ENCODE peak calls at places on chromosomes 5 and 9, in eight cellular contexts. One of them, this sample, is unnamed.
A peak's percentile ranks its signal among the peaks of the same experiment; 100 is the strongest.

GRCh38 chr5:134904621-134905245 is at the start of gene PCBD2:
- DNase-seq in caudate nucleus: peak; percentile 73
- DNase-seq in neural crest cell: peak; percentile 90
- DNase-seq in stimulated activated CD8-positive, alpha-beta memory T cell treated with anti-CD3 and anti-CD28 coated beads, Interleukin-15, amount 100 ng/mL, for 4 hours: peak; percentile 83
- DNase-seq in hippocampal formation: peak; percentile 87
- DNase-seq in Daoy: peak; percentile 96
- DNase-seq in lower lobe of right lung: peak; percentile 96
- DNase-seq in activated CD4-positive, alpha-beta T cell treated with anti-CD3 and anti-CD28 coated beads, Interleukin-2, amount 50 U/mL, for 1 hour: peak; percentile 93
- DNase-seq in this sample: peak; percentile 85

GRCh38 chr5:154205441-154206117 is 15.0 kb downstream of the GALNT10 start:
- DNase-seq in caudate nucleus: no peak
- DNase-seq in neural crest cell: no peak
- DNase-seq in stimulated activated CD8-positive, alpha-beta memory T cell treated with anti-CD3 and anti-CD28 coated beads, Interleukin-15, amount 100 ng/mL, for 4 hours: no peak
- DNase-seq in hippocampal formation: no peak
- DNase-seq in Daoy: peak; percentile 50
- DNase-seq in lower lobe of right lung: no peak
- DNase-seq in activated CD4-positive, alpha-beta T cell treated with anti-CD3 and anti-CD28 coated beads, Interleukin-2, amount 50 U/mL, for 1 hour: no peak
- DNase-seq in this sample: no peak

GRCh38 chr5:102107865-102108264 is 188.2 kb downstream of the SLCO4C1 start:
- DNase-seq in caudate nucleus: no peak
- DNase-seq in neural crest cell: no peak
- DNase-seq in stimulated activated CD8-positive, alpha-beta memory T cell treated with anti-CD3 and anti-CD28 coated beads, Interleukin-15, amount 100 ng/mL, for 4 hours: no peak
- DNase-seq in hippocampal formation: no peak
- DNase-seq in Daoy: no peak
- DNase-seq in lower lobe of right lung: no peak
- DNase-seq in activated CD4-positive, alpha-beta T cell treated with anti-CD3 and anti-CD28 coated beads, Interleukin-2, amount 50 U/mL, for 1 hour: no peak
- DNase-seq in this sample: no peak

GRCh38 chr5:56538580-56538979 is 276.8 kb upstream of the MAP3K1 start:
- DNase-seq in caudate nucleus: no peak
- DNase-seq in neural crest cell: no peak
- DNase-seq in stimulated activated CD8-positive, alpha-beta memory T cell treated with anti-CD3 and anti-CD28 coated beads, Interleukin-15, amount 100 ng/mL, for 4 hours: no peak
- DNase-seq in hippocampal formation: no peak
- DNase-seq in Daoy: no peak
- DNase-seq in lower lobe of right lung: no peak
- DNase-seq in activated CD4-positive, alpha-beta T cell treated with anti-CD3 and anti-CD28 coated beads, Interleukin-2, amount 50 U/mL, for 1 hour: no peak
- DNase-seq in this sample: no peak

GRCh38 chr5:139660916-139661814 is 13.0 kb downstream of the CXXC5 start:
- DNase-seq in caudate nucleus: peak; percentile 66
- DNase-seq in neural crest cell: no peak
- DNase-seq in stimulated activated CD8-positive, alpha-beta memory T cell treated with anti-CD3 and anti-CD28 coated beads, Interleukin-15, amount 100 ng/mL, for 4 hours: no peak
- DNase-seq in hippocampal formation: peak; percentile 73
- DNase-seq in Daoy: peak; percentile 99
- DNase-seq in lower lobe of right lung: peak; percentile 90
- DNase-seq in activated CD4-positive, alpha-beta T cell treated with anti-CD3 and anti-CD28 coated beads, Interleukin-2, amount 50 U/mL, for 1 hour: no peak
- DNase-seq in this sample: peak; percentile 85

GRCh38 chr5:9233712-9234111 is 312.2 kb downstream of the SEMA5A start:
- DNase-seq in caudate nucleus: no peak
- DNase-seq in neural crest cell: no peak
- DNase-seq in stimulated activated CD8-positive, alpha-beta memory T cell treated with anti-CD3 and anti-CD28 coated beads, Interleukin-15, amount 100 ng/mL, for 4 hours: no peak
- DNase-seq in hippocampal formation: no peak
- DNase-seq in Daoy: no peak
- DNase-seq in lower lobe of right lung: no peak
- DNase-seq in activated CD4-positive, alpha-beta T cell treated with anti-CD3 and anti-CD28 coated beads, Interleukin-2, amount 50 U/mL, for 1 hour: no peak
- DNase-seq in this sample: no peak

GRCh38 chr9:90309809-90310522 is 332.7 kb downstream of the DIRAS2 start:
- DNase-seq in caudate nucleus: no peak
- DNase-seq in neural crest cell: no peak
- DNase-seq in stimulated activated CD8-positive, alpha-beta memory T cell treated with anti-CD3 and anti-CD28 coated beads, Interleukin-15, amount 100 ng/mL, for 4 hours: no peak
- DNase-seq in hippocampal formation: no peak
- DNase-seq in Daoy: no peak
- DNase-seq in lower lobe of right lung: no peak
- DNase-seq in activated CD4-positive, alpha-beta T cell treated with anti-CD3 and anti-CD28 coated beads, Interleukin-2, amount 50 U/mL, for 1 hour: no peak
- DNase-seq in this sample: no peak

GRCh38 chr9:127139775-127140174 is 17.3 kb upstream of the ANGPTL2 start:
- DNase-seq in caudate nucleus: no peak
- DNase-seq in neural crest cell: no peak
- DNase-seq in stimulated activated CD8-positive, alpha-beta memory T cell treated with anti-CD3 and anti-CD28 coated beads, Interleukin-15, amount 100 ng/mL, for 4 hours: no peak
- DNase-seq in hippocampal formation: no peak
- DNase-seq in Daoy: no peak
- DNase-seq in lower lobe of right lung: no peak
- DNase-seq in activated CD4-positive, alpha-beta T cell treated with anti-CD3 and anti-CD28 coated beads, Interleukin-2, amount 50 U/mL, for 1 hour: no peak
- DNase-seq in this sample: no peak

GRCh38 chr9:125522328-125522725 is 184.7 kb downstream of the MAPKAP1 start:
- DNase-seq in caudate nucleus: no peak
- DNase-seq in neural crest cell: no peak
- DNase-seq in stimulated activated CD8-positive, alpha-beta memory T cell treated with anti-CD3 and anti-CD28 coated beads, Interleukin-15, amount 100 ng/mL, for 4 hours: no peak
- DNase-seq in hippocampal formation: no peak
- DNase-seq in Daoy: peak; percentile 77
- DNase-seq in lower lobe of right lung: peak; percentile 62
- DNase-seq in activated CD4-positive, alpha-beta T cell treated with anti-CD3 and anti-CD28 coated beads, Interleukin-2, amount 50 U/mL, for 1 hour: no peak
- DNase-seq in this sample: no peak

GRCh38 chr5:173474881-173475287 is 141.6 kb downstream of the BOD1 start:
- DNase-seq in caudate nucleus: no peak
- DNase-seq in neural crest cell: no peak
- DNase-seq in stimulated activated CD8-positive, alpha-beta memory T cell treated with anti-CD3 and anti-CD28 coated beads, Interleukin-15, amount 100 ng/mL, for 4 hours: no peak
- DNase-seq in hippocampal formation: no peak
- DNase-seq in Daoy: peak; percentile 63
- DNase-seq in lower lobe of right lung: no peak
- DNase-seq in activated CD4-positive, alpha-beta T cell treated with anti-CD3 and anti-CD28 coated beads, Interleukin-2, amount 50 U/mL, for 1 hour: no peak
- DNase-seq in this sample: no peak

GRCh38 chr9:34027845-34028574 is 20.7 kb downstream of the UBAP2 start:
- DNase-seq in caudate nucleus: no peak
- DNase-seq in neural crest cell: no peak
- DNase-seq in stimulated activated CD8-positive, alpha-beta memory T cell treated with anti-CD3 and anti-CD28 coated beads, Interleukin-15, amount 100 ng/mL, for 4 hours: no peak
- DNase-seq in hippocampal formation: no peak
- DNase-seq in Daoy: no peak
- DNase-seq in lower lobe of right lung: no peak
- DNase-seq in activated CD4-positive, alpha-beta T cell treated with anti-CD3 and anti-CD28 coated beads, Interleukin-2, amount 50 U/mL, for 1 hour: no peak
- DNase-seq in this sample: no peak

GRCh38 chr5:113608113-113608551 is 94.6 kb downstream of the YTHDC2 start:
- DNase-seq in caudate nucleus: no peak
- DNase-seq in neural crest cell: no peak
- DNase-seq in stimulated activated CD8-positive, alpha-beta memory T cell treated with anti-CD3 and anti-CD28 coated beads, Interleukin-15, amount 100 ng/mL, for 4 hours: no peak
- DNase-seq in hippocampal formation: no peak
- DNase-seq in Daoy: peak; percentile 32
- DNase-seq in lower lobe of right lung: no peak
- DNase-seq in activated CD4-positive, alpha-beta T cell treated with anti-CD3 and anti-CD28 coated beads, Interleukin-2, amount 50 U/mL, for 1 hour: no peak
- DNase-seq in this sample: no peak

GRCh38 chr5:59749782-59750520 is 143.6 kb downstream of the PDE4D start:
- DNase-seq in caudate nucleus: no peak
- DNase-seq in neural crest cell: no peak
- DNase-seq in stimulated activated CD8-positive, alpha-beta memory T cell treated with anti-CD3 and anti-CD28 coated beads, Interleukin-15, amount 100 ng/mL, for 4 hours: no peak
- DNase-seq in hippocampal formation: no peak
- DNase-seq in Daoy: no peak
- DNase-seq in lower lobe of right lung: no peak
- DNase-seq in activated CD4-positive, alpha-beta T cell treated with anti-CD3 and anti-CD28 coated beads, Interleukin-2, amount 50 U/mL, for 1 hour: no peak
- DNase-seq in this sample: no peak

GRCh38 chr5:64682608-64683007 is 7.7 kb upstream of the SHISAL2B start:
- DNase-seq in caudate nucleus: no peak
- DNase-seq in neural crest cell: no peak
- DNase-seq in stimulated activated CD8-positive, alpha-beta memory T cell treated with anti-CD3 and anti-CD28 coated beads, Interleukin-15, amount 100 ng/mL, for 4 hours: no peak
- DNase-seq in hippocampal formation: no peak
- DNase-seq in Daoy: no peak
- DNase-seq in lower lobe of right lung: no peak
- DNase-seq in activated CD4-positive, alpha-beta T cell treated with anti-CD3 and anti-CD28 coated beads, Interleukin-2, amount 50 U/mL, for 1 hour: no peak
- DNase-seq in this sample: no peak

GRCh38 chr5:178326054-178326715 is 93.6 kb upstream of the PHYKPL start:
- DNase-seq in caudate nucleus: no peak
- DNase-seq in neural crest cell: no peak
- DNase-seq in stimulated activated CD8-positive, alpha-beta memory T cell treated with anti-CD3 and anti-CD28 coated beads, Interleukin-15, amount 100 ng/mL, for 4 hours: no peak
- DNase-seq in hippocampal formation: no peak
- DNase-seq in Daoy: no peak
- DNase-seq in lower lobe of right lung: peak; percentile 31
- DNase-seq in activated CD4-positive, alpha-beta T cell treated with anti-CD3 and anti-CD28 coated beads, Interleukin-2, amount 50 U/mL, for 1 hour: no peak
- DNase-seq in this sample: no peak

GRCh38 chr9:134966697-134967546 is 49.2 kb upstream of the FCN1 start:
- DNase-seq in caudate nucleus: no peak
- DNase-seq in neural crest cell: no peak
- DNase-seq in stimulated activated CD8-positive, alpha-beta memory T cell treated with anti-CD3 and anti-CD28 coated beads, Interleukin-15, amount 100 ng/mL, for 4 hours: no peak
- DNase-seq in hippocampal formation: no peak
- DNase-seq in Daoy: no peak
- DNase-seq in lower lobe of right lung: peak; percentile 31
- DNase-seq in activated CD4-positive, alpha-beta T cell treated with anti-CD3 and anti-CD28 coated beads, Interleukin-2, amount 50 U/mL, for 1 hour: no peak
- DNase-seq in this sample: no peak

GRCh38 chr5:74957906-74958305 is 91.7 kb upstream of the FAM169A start:
- DNase-seq in caudate nucleus: no peak
- DNase-seq in neural crest cell: no peak
- DNase-seq in stimulated activated CD8-positive, alpha-beta memory T cell treated with anti-CD3 and anti-CD28 coated beads, Interleukin-15, amount 100 ng/mL, for 4 hours: no peak
- DNase-seq in hippocampal formation: no peak
- DNase-seq in Daoy: no peak
- DNase-seq in lower lobe of right lung: no peak
- DNase-seq in activated CD4-positive, alpha-beta T cell treated with anti-CD3 and anti-CD28 coated beads, Interleukin-2, amount 50 U/mL, for 1 hour: no peak
- DNase-seq in this sample: no peak

GRCh38 chr5:61304611-61305369 is 27.3 kb upstream of the ZSWIM6 start:
- DNase-seq in caudate nucleus: no peak
- DNase-seq in neural crest cell: no peak
- DNase-seq in stimulated activated CD8-positive, alpha-beta memory T cell treated with anti-CD3 and anti-CD28 coated beads, Interleukin-15, amount 100 ng/mL, for 4 hours: no peak
- DNase-seq in hippocampal formation: no peak
- DNase-seq in Daoy: peak; percentile 79
- DNase-seq in lower lobe of right lung: peak; percentile 71
- DNase-seq in activated CD4-positive, alpha-beta T cell treated with anti-CD3 and anti-CD28 coated beads, Interleukin-2, amount 50 U/mL, for 1 hour: no peak
- DNase-seq in this sample: no peak

GRCh38 chr9:127903557-127904475 is 4.4 kb upstream of the ST6GALNAC6 start:
- DNase-seq in caudate nucleus: no peak
- DNase-seq in neural crest cell: peak; percentile 46
- DNase-seq in stimulated activated CD8-positive, alpha-beta memory T cell treated with anti-CD3 and anti-CD28 coated beads, Interleukin-15, amount 100 ng/mL, for 4 hours: no peak
- DNase-seq in hippocampal formation: no peak
- DNase-seq in Daoy: peak; percentile 72
- DNase-seq in lower lobe of right lung: peak; percentile 89
- DNase-seq in activated CD4-positive, alpha-beta T cell treated with anti-CD3 and anti-CD28 coated beads, Interleukin-2, amount 50 U/mL, for 1 hour: peak; percentile 74
- DNase-seq in this sample: no peak

GRCh38 chr9:95780751-95781150 is 94.7 kb upstream of the ERCC6L2 start:
- DNase-seq in caudate nucleus: no peak
- DNase-seq in neural crest cell: no peak
- DNase-seq in stimulated activated CD8-positive, alpha-beta memory T cell treated with anti-CD3 and anti-CD28 coated beads, Interleukin-15, amount 100 ng/mL, for 4 hours: no peak
- DNase-seq in hippocampal formation: no peak
- DNase-seq in Daoy: no peak
- DNase-seq in lower lobe of right lung: no peak
- DNase-seq in activated CD4-positive, alpha-beta T cell treated with anti-CD3 and anti-CD28 coated beads, Interleukin-2, amount 50 U/mL, for 1 hour: no peak
- DNase-seq in this sample: no peak

GRCh38 chr9:111158375-111158774 is 120.1 kb upstream of the LPAR1 start:
- DNase-seq in caudate nucleus: no peak
- DNase-seq in neural crest cell: no peak
- DNase-seq in stimulated activated CD8-positive, alpha-beta memory T cell treated with anti-CD3 and anti-CD28 coated beads, Interleukin-15, amount 100 ng/mL, for 4 hours: no peak
- DNase-seq in hippocampal formation: no peak
- DNase-seq in Daoy: no peak
- DNase-seq in lower lobe of right lung: no peak
- DNase-seq in activated CD4-positive, alpha-beta T cell treated with anti-CD3 and anti-CD28 coated beads, Interleukin-2, amount 50 U/mL, for 1 hour: no peak
- DNase-seq in this sample: no peak

GRCh38 chr5:5104550-5104949 is 35.6 kb upstream of the ADAMTS16 start:
- DNase-seq in caudate nucleus: no peak
- DNase-seq in neural crest cell: no peak
- DNase-seq in stimulated activated CD8-positive, alpha-beta memory T cell treated with anti-CD3 and anti-CD28 coated beads, Interleukin-15, amount 100 ng/mL, for 4 hours: no peak
- DNase-seq in hippocampal formation: no peak
- DNase-seq in Daoy: peak; percentile 25
- DNase-seq in lower lobe of right lung: no peak
- DNase-seq in activated CD4-positive, alpha-beta T cell treated with anti-CD3 and anti-CD28 coated beads, Interleukin-2, amount 50 U/mL, for 1 hour: no peak
- DNase-seq in this sample: no peak

GRCh38 chr5:123951204-123951977 is 439.4 kb downstream of the CSNK1G3 start:
- DNase-seq in caudate nucleus: no peak
- DNase-seq in neural crest cell: no peak
- DNase-seq in stimulated activated CD8-positive, alpha-beta memory T cell treated with anti-CD3 and anti-CD28 coated beads, Interleukin-15, amount 100 ng/mL, for 4 hours: no peak
- DNase-seq in hippocampal formation: no peak
- DNase-seq in Daoy: peak; percentile 91
- DNase-seq in lower lobe of right lung: no peak
- DNase-seq in activated CD4-positive, alpha-beta T cell treated with anti-CD3 and anti-CD28 coated beads, Interleukin-2, amount 50 U/mL, for 1 hour: no peak
- DNase-seq in this sample: no peak

GRCh38 chr5:35683466-35683865 is 65.8 kb downstream of the SPEF2 start:
- DNase-seq in caudate nucleus: no peak
- DNase-seq in neural crest cell: no peak
- DNase-seq in stimulated activated CD8-positive, alpha-beta memory T cell treated with anti-CD3 and anti-CD28 coated beads, Interleukin-15, amount 100 ng/mL, for 4 hours: no peak
- DNase-seq in hippocampal formation: no peak
- DNase-seq in Daoy: no peak
- DNase-seq in lower lobe of right lung: no peak
- DNase-seq in activated CD4-positive, alpha-beta T cell treated with anti-CD3 and anti-CD28 coated beads, Interleukin-2, amount 50 U/mL, for 1 hour: no peak
- DNase-seq in this sample: no peak

GRCh38 chr5:167918492-167919267 is 372.8 kb upstream of the WWC1 start:
- DNase-seq in caudate nucleus: no peak
- DNase-seq in neural crest cell: no peak
- DNase-seq in stimulated activated CD8-positive, alpha-beta memory T cell treated with anti-CD3 and anti-CD28 coated beads, Interleukin-15, amount 100 ng/mL, for 4 hours: no peak
- DNase-seq in hippocampal formation: no peak
- DNase-seq in Daoy: no peak
- DNase-seq in lower lobe of right lung: no peak
- DNase-seq in activated CD4-positive, alpha-beta T cell treated with anti-CD3 and anti-CD28 coated beads, Interleukin-2, amount 50 U/mL, for 1 hour: no peak
- DNase-seq in this sample: no peak

GRCh38 chr5:138188632-138189031 is 9.7 kb downstream of the KIF20A start:
- DNase-seq in caudate nucleus: no peak
- DNase-seq in neural crest cell: no peak
- DNase-seq in stimulated activated CD8-positive, alpha-beta memory T cell treated with anti-CD3 and anti-CD28 coated beads, Interleukin-15, amount 100 ng/mL, for 4 hours: no peak
- DNase-seq in hippocampal formation: no peak
- DNase-seq in Daoy: no peak
- DNase-seq in lower lobe of right lung: no peak
- DNase-seq in activated CD4-positive, alpha-beta T cell treated with anti-CD3 and anti-CD28 coated beads, Interleukin-2, amount 50 U/mL, for 1 hour: no peak
- DNase-seq in this sample: no peak

GRCh38 chr5:133839721-133840120 is 128.7 kb downstream of the C5orf15 start:
- DNase-seq in caudate nucleus: no peak
- DNase-seq in neural crest cell: no peak
- DNase-seq in stimulated activated CD8-positive, alpha-beta memory T cell treated with anti-CD3 and anti-CD28 coated beads, Interleukin-15, amount 100 ng/mL, for 4 hours: no peak
- DNase-seq in hippocampal formation: no peak
- DNase-seq in Daoy: no peak
- DNase-seq in lower lobe of right lung: no peak
- DNase-seq in activated CD4-positive, alpha-beta T cell treated with anti-CD3 and anti-CD28 coated beads, Interleukin-2, amount 50 U/mL, for 1 hour: no peak
- DNase-seq in this sample: peak; percentile 26

GRCh38 chr5:56185777-56186311 is 47.3 kb downstream of the ANKRD55 start:
- DNase-seq in caudate nucleus: no peak
- DNase-seq in neural crest cell: no peak
- DNase-seq in stimulated activated CD8-positive, alpha-beta memory T cell treated with anti-CD3 and anti-CD28 coated beads, Interleukin-15, amount 100 ng/mL, for 4 hours: no peak
- DNase-seq in hippocampal formation: no peak
- DNase-seq in Daoy: no peak
- DNase-seq in lower lobe of right lung: no peak
- DNase-seq in activated CD4-positive, alpha-beta T cell treated with anti-CD3 and anti-CD28 coated beads, Interleukin-2, amount 50 U/mL, for 1 hour: no peak
- DNase-seq in this sample: no peak

GRCh38 chr5:17436766-17437221 is 61.2 kb upstream of the TAF11L2 start:
- DNase-seq in caudate nucleus: no peak
- DNase-seq in neural crest cell: no peak
- DNase-seq in stimulated activated CD8-positive, alpha-beta memory T cell treated with anti-CD3 and anti-CD28 coated beads, Interleukin-15, amount 100 ng/mL, for 4 hours: no peak
- DNase-seq in hippocampal formation: no peak
- DNase-seq in Daoy: peak; percentile 8
- DNase-seq in lower lobe of right lung: no peak
- DNase-seq in activated CD4-positive, alpha-beta T cell treated with anti-CD3 and anti-CD28 coated beads, Interleukin-2, amount 50 U/mL, for 1 hour: no peak
- DNase-seq in this sample: no peak

GRCh38 chr9:130995399-130995941 is 13.5 kb upstream of the LAMC3 start:
- DNase-seq in caudate nucleus: no peak
- DNase-seq in neural crest cell: no peak
- DNase-seq in stimulated activated CD8-positive, alpha-beta memory T cell treated with anti-CD3 and anti-CD28 coated beads, Interleukin-15, amount 100 ng/mL, for 4 hours: no peak
- DNase-seq in hippocampal formation: no peak
- DNase-seq in Daoy: peak; percentile 75
- DNase-seq in lower lobe of right lung: peak; percentile 66
- DNase-seq in activated CD4-positive, alpha-beta T cell treated with anti-CD3 and anti-CD28 coated beads, Interleukin-2, amount 50 U/mL, for 1 hour: no peak
- DNase-seq in this sample: no peak